ENCODE peak calls at places on chromosomes 7 and 10, in ten cellular contexts. B is BJ; N is CD4-positive, alpha-beta memory T cell; E is NCI-H1436; D is C1 segment of cervical spinal cord; I is activated naive CD4-positive, alpha-beta T cell treated with anti-CD3 and anti-CD28 coated beads for 36 hours; P is left ventricle myocardium inferior; Q is retina; O is hippocampal formation; A is bronchial epithelial cell. H is an unnamed sample.
A peak's percentile ranks its signal among the peaks of the same experiment; 100 is the strongest.

GRCh38 chr7:106957766-106958165 is 86.7 kb upstream of the PRKAR2B start:
- DNase-seq in E (no peak), D (no peak), Q (no peak), A (peak; percentile 60), N (no peak), B (no peak), O (no peak), P (no peak), I (no peak), H (no peak)

GRCh38 chr7:30930621-30931020 is 19.0 kb downstream of the AQP1 start:
- DNase-seq in A (no peak), O (no peak), B (no peak), E (no peak), P (peak; percentile 44), D (no peak), Q (peak; percentile 14), I (no peak), N (no peak), H (no peak)

GRCh38 chr7:151448261-151449252 is 8.6 kb upstream of the CRYGN start:
- DNase-seq in E (peak; percentile 34), D (peak; percentile 56), Q (peak; percentile 89), B (no peak), O (peak; percentile 35), N (peak; percentile 87), P (peak; percentile 65), I (peak; percentile 85), A (peak; percentile 22), H (peak; percentile 78)

GRCh38 chr10:105159268-105159667 is 518.2 kb downstream of the SORCS3 start:
- DNase-seq in B (no peak), O (no peak), E (no peak), I (no peak), D (no peak), P (no peak), Q (no peak), A (no peak), N (no peak), H (no peak)

GRCh38 chr10:93999401-93999851 is 5.7 kb downstream of the PLCE1 start:
- DNase-seq in N (no peak), B (peak; percentile 67), P (peak; percentile 52), D (no peak), O (no peak), Q (no peak), A (peak; percentile 26), E (no peak), I (no peak), H (no peak)

GRCh38 chr7:159140170-159140910 is 4.3 kb downstream of the VIPR2 start:
- DNase-seq in B (no peak), N (no peak), P (no peak), Q (no peak), D (no peak), A (no peak), I (no peak), E (no peak), O (no peak), H (no peak)

GRCh38 chr7:130393095-130393494 is 12.8 kb downstream of the CPA1 start:
- DNase-seq in Q (no peak), O (no peak), B (no peak), A (peak; percentile 10), P (no peak), N (no peak), E (no peak), D (no peak), I (no peak), H (no peak)

GRCh38 chr10:133394801-133395221 is 854 bp downstream of the MTG1 start:
- DNase-seq in N (no peak), D (no peak), I (no peak), O (no peak), B (no peak), A (no peak), Q (no peak), P (no peak), E (no peak), H (no peak)

GRCh38 chr7:92614586-92615237 is 24.5 kb upstream of the FAM133B start:
- DNase-seq in I (no peak), O (peak; percentile 73), D (no peak), A (no peak), Q (no peak), E (no peak), B (no peak), P (peak; percentile 18), N (no peak), H (no peak)

GRCh38 chr7:127556404-127556803 is 29.0 kb downstream of the GCC1 start:
- DNase-seq in I (no peak), N (no peak), E (no peak), P (no peak), A (no peak), Q (no peak), B (no peak), D (no peak), O (no peak), H (no peak)

GRCh38 chr10:132397036-132397541 is at the start of gene PWWP2B:
- DNase-seq in O (no peak), A (no peak), Q (no peak), P (peak; percentile 70), D (no peak), N (peak; percentile 77), E (no peak), I (peak; percentile 53), B (no peak), H (peak; percentile 61)

GRCh38 chr7:94882891-94883290 is 24.5 kb upstream of the PPP1R9A start:
- DNase-seq in I (no peak), A (peak; percentile 73), O (no peak), B (no peak), P (no peak), D (no peak), Q (no peak), E (no peak), N (no peak), H (no peak)

GRCh38 chr7:110669410-110669809 is 421.5 kb upstream of the LRRN3 start:
- DNase-seq in I (no peak), D (no peak), P (no peak), O (no peak), E (no peak), Q (no peak), A (peak; percentile 25), N (no peak), B (no peak), H (no peak)

GRCh38 chr10:12262278-12262981 is 66.4 kb downstream of the CDC123 start:
- DNase-seq in I (no peak), B (no peak), Q (no peak), O (no peak), N (peak; percentile 16), A (no peak), E (no peak), P (no peak), D (no peak), H (no peak)

GRCh38 chr7:131328387-131329175 is 905 bp downstream of the MKLN1 start:
- DNase-seq in B (peak; percentile 13), A (peak; percentile 30), Q (no peak), I (no peak), D (no peak), O (peak; percentile 48), P (no peak), E (no peak), N (no peak), H (no peak)

GRCh38 chr10:9510626-9511025 is 1456.1 kb downstream of the GATA3 start:
- DNase-seq in O (no peak), Q (no peak), N (no peak), D (no peak), A (no peak), P (no peak), B (no peak), E (no peak), I (no peak), H (no peak)

GRCh38 chr10:7512487-7512886 is 101.7 kb upstream of the SFMBT2 start:
- DNase-seq in D (no peak), O (no peak), B (no peak), A (no peak), N (no peak), Q (no peak), I (peak; percentile 8), P (no peak), E (no peak), H (no peak)

GRCh38 chr7:55405856-55406541 is 40.9 kb downstream of the LANCL2 start:
- DNase-seq in N (no peak), B (no peak), I (no peak), P (no peak), D (no peak), E (no peak), Q (no peak), O (no peak), A (no peak), H (no peak)

GRCh38 chr7:105654994-105655900 is 74.0 kb upstream of the EFCAB10 start:
- DNase-seq in B (no peak), O (no peak), A (no peak), P (no peak), I (no peak), E (no peak), D (no peak), Q (peak; percentile 31), N (no peak), H (no peak)

GRCh38 chr10:1625079-1625478 is 112.2 kb downstream of the ADARB2 start:
- DNase-seq in D (no peak), A (no peak), N (no peak), P (no peak), B (no peak), Q (no peak), E (no peak), O (no peak), I (no peak), H (no peak)

GRCh38 chr10:113891476-113891875 is 37.0 kb downstream of the NHLRC2 start:
- DNase-seq in Q (no peak), A (no peak), P (no peak), D (no peak), O (no peak), B (no peak), E (no peak), I (no peak), N (no peak), H (no peak)

GRCh38 chr7:122315507-122316466 is 11.2 kb upstream of the FEZF1 start:
- DNase-seq in B (no peak), O (no peak), D (no peak), N (no peak), Q (peak; percentile 57), E (no peak), P (no peak), I (no peak), A (no peak), H (no peak)

GRCh38 chr7:103640031-103640779 is 194.2 kb upstream of the SLC26A5 start:
- DNase-seq in I (no peak), B (peak; percentile 30), E (no peak), P (no peak), Q (no peak), O (no peak), A (peak; percentile 74), N (no peak), D (no peak), H (no peak)

GRCh38 chr7:158302274-158303070 is 285.2 kb downstream of the PTPRN2 start:
- DNase-seq in N (no peak), A (peak; percentile 26), D (no peak), Q (no peak), P (no peak), O (no peak), I (no peak), B (no peak), E (no peak), H (no peak)

GRCh38 chr10:28922127-28922526 is 244.8 kb downstream of the BAMBI start:
- DNase-seq in O (no peak), P (no peak), Q (no peak), A (no peak), D (no peak), I (no peak), N (no peak), B (no peak), E (no peak), H (no peak)

GRCh38 chr7:17062433-17063383 is 180.9 kb upstream of the AGR3 start:
- DNase-seq in N (no peak), B (no peak), Q (no peak), A (peak; percentile 54), O (no peak), D (no peak), P (no peak), I (no peak), E (no peak), H (no peak)

GRCh38 chr7:18675579-18675978 is 180.0 kb downstream of the HDAC9 start:
- DNase-seq in P (no peak), O (no peak), N (no peak), E (no peak), I (no peak), Q (no peak), D (no peak), B (no peak), A (no peak), H (no peak)

GRCh38 chr10:59079386-59080226 is 96.8 kb upstream of the PHYHIPL start:
- DNase-seq in Q (no peak), I (no peak), D (no peak), E (no peak), O (no peak), P (no peak), N (no peak), B (peak; percentile 25), A (peak; percentile 79), H (no peak)

H was measured in central memory CD4-positive, alpha-beta T cell.